ENCODE peak calls at places on chromosomes 1 and 21, in ten cellular contexts. J is psoas muscle, P is sigmoid colon, N is A549, C is ovary, U is left ventricle myocardium inferior, X is Peyer's patch, O is heart right ventricle, I is hepatocyte, E is OCI-LY7. W is an unnamed sample.

GRCh38 chr1:109632671-109633346 is 13.2 kb downstream of the AMPD2 start:
- DNase-seq in J (no peak), P (no peak), N (no peak), C (peak; percentile 50), U (no peak), X (no peak), O (peak; percentile 45), I (no peak), E (no peak), W (peak; percentile 69)

GRCh38 chr1:27372808-27373690 is 1.6 kb downstream of the FCN3 start:
- DNase-seq in J (no peak), P (no peak), N (no peak), C (no peak), U (no peak), X (no peak), O (no peak), I (no peak), E (no peak), W (no peak)

GRCh38 chr1:10146391-10146790 is 64.0 kb upstream of the KIF1B start:
- DNase-seq in J (no peak), P (no peak), N (no peak), C (no peak), U (no peak), X (no peak), O (no peak), I (no peak), E (no peak), W (no peak)

GRCh38 chr1:167579986-167580385 is 26.4 kb upstream of the CREG1 start:
- DNase-seq in J (no peak), P (no peak), N (no peak), C (no peak), U (no peak), X (no peak), O (no peak), I (no peak), E (no peak), W (no peak)

GRCh38 chr1:229023651-229024295 is 247.1 kb upstream of the RAB4A start:
- DNase-seq in J (no peak), P (no peak), N (no peak), C (no peak), U (peak; percentile 29), X (no peak), O (no peak), I (no peak), E (no peak), W (no peak)

GRCh38 chr1:228350831-228351781 is 55.5 kb downstream of the TRIM11 start:
- DNase-seq in J (peak; percentile 54), P (peak; percentile 55), N (no peak), C (peak; percentile 13), U (peak; percentile 13), X (no peak), O (no peak), I (no peak), E (no peak), W (no peak)

GRCh38 chr1:172897738-172898137 is 153.0 kb downstream of the TNFSF18 start:
- DNase-seq in J (no peak), P (no peak), N (no peak), C (no peak), U (no peak), X (no peak), O (no peak), I (no peak), E (no peak), W (no peak)

GRCh38 chr1:231423648-231424047 is 1.6 kb upstream of the EGLN1 start:
- DNase-seq in J (no peak), P (no peak), N (peak; percentile 72), C (no peak), U (no peak), X (no peak), O (no peak), I (peak; percentile 34), E (no peak), W (no peak)

GRCh38 chr1:67835663-67836452 is 2.6 kb upstream of the GNG12 start:
- DNase-seq in J (no peak), P (no peak), N (no peak), C (no peak), U (no peak), X (no peak), O (no peak), I (no peak), E (no peak), W (no peak)

GRCh38 chr1:118317836-118318614 is 133.0 kb upstream of the SPAG17 start:
- DNase-seq in J (no peak), P (no peak), N (no peak), C (no peak), U (no peak), X (no peak), O (no peak), I (no peak), E (no peak), W (no peak)

GRCh38 chr1:159171254-159171687 is at the start of gene CADM3:
- DNase-seq in J (peak; percentile 56), P (peak; percentile 64), N (no peak), C (no peak), U (no peak), X (no peak), O (no peak), I (peak; percentile 12), E (no peak), W (no peak)

GRCh38 chr1:223887724-223888428 is 42.1 kb upstream of the TP53BP2 start:
- DNase-seq in J (peak; percentile 63), P (no peak), N (peak; percentile 89), C (no peak), U (no peak), X (no peak), O (peak; percentile 42), I (peak; percentile 46), E (peak; percentile 5), W (no peak)

GRCh38 chr1:183032122-183032921 is 9.1 kb downstream of the LAMC1 start:
- DNase-seq in J (no peak), P (no peak), N (peak; percentile 33), C (peak; percentile 35), U (no peak), X (no peak), O (no peak), I (no peak), E (no peak), W (no peak)

GRCh38 chr1:169784102-169784501 is 10.6 kb downstream of the METTL18 start:
- DNase-seq in J (no peak), P (no peak), N (no peak), C (no peak), U (no peak), X (no peak), O (no peak), I (no peak), E (no peak), W (no peak)

GRCh38 chr1:186078245-186078644 is 296.8 kb downstream of the TPR start:
- DNase-seq in J (no peak), P (no peak), N (no peak), C (no peak), U (no peak), X (no peak), O (no peak), I (no peak), E (no peak), W (no peak)

GRCh38 chr1:186079084-186079684 is 295.9 kb downstream of the TPR start:
- DNase-seq in J (no peak), P (no peak), N (no peak), C (no peak), U (no peak), X (no peak), O (no peak), I (no peak), E (no peak), W (no peak)

GRCh38 chr1:186073697-186074096 is 301.4 kb downstream of the TPR start:
- DNase-seq in J (no peak), P (no peak), N (no peak), C (no peak), U (no peak), X (no peak), O (no peak), I (no peak), E (no peak), W (no peak)

DNA sequence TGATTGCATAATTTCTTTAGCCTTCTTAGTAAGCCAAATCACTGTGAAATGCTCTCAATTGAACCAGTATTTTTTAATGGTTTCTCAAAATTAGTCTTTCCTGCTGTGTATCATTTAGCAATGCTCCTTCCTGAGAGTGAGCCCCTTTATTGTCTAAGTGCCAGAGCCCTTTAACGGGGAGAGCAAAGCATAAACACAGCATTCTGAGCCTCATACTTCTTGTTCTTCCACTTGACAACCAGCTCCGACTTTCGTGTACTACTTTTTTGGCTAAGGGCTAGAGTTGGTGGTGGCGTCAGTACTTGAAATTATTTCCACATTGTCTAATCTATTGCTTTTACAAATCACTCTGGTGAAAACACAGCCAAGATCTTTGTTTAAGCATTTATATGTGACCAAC is 299.0 kb downstream of the TPR start:
- DNase-seq in J (no peak), P (no peak), N (no peak), C (no peak), U (no peak), X (no peak), O (no peak), I (no peak), E (no peak), W (no peak)
- H3K4me3 ChIP-seq in J (no peak overlapping the region), P (no peak overlapping the region), N (no peak overlapping the region), C (no peak overlapping the region), U (no peak overlapping the region), X (no peak overlapping the region), O (no peak overlapping the region), I (no peak overlapping the region), E (no peak overlapping the region), W (no peak overlapping the region)

DNA sequence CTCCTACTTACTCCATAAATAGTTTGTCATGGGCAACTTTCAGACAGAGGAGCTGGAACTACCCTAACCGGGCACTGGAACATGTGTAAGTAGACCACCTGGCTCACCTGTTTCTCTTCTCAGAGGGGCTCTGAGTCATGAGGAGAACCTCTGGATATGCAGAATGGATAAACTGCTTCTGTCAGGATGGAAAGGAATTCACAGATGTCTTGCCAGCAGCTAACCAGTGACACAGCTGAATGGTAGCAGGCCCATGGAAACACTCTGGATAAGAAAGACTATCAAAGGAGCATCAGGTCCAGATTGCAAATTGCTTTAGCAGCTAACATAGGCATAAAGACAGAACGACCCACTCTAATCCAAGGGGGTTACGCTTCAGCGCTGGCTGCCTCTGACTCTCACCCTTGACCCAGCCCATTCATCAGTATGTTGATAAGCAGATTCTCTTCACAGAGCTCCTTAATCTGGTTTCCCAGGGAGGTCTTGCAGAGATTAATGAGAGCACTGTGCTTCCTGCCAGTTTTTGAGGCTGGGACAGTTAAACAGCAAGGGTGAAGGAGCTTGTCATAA is 54.2 kb downstream of the HIVEP3 start:
- DNase-seq in J (no peak), P (no peak), N (no peak), C (no peak), U (no peak), X (no peak), O (no peak), I (no peak), E (no peak), W (no peak)
- H3K27ac ChIP-seq in J (no peak overlapping the region), P (no peak overlapping the region), N (peak overlapping the region; percentile 84), C (no peak overlapping the region), U (no peak overlapping the region), X (no peak overlapping the region), O (no peak overlapping the region), I (no peak overlapping the region), E (no peak overlapping the region), W (no peak overlapping the region)

GRCh38 chr21:14737922-14738321 is 191.8 kb upstream of the SAMSN1 start:
- DNase-seq in J (no peak), P (no peak), N (peak; percentile 63), C (no peak), U (no peak), X (peak; percentile 43), O (peak; percentile 34), I (peak; percentile 66), E (peak; percentile 78), W (no peak)
- TF ChIP-seq CTCF in J (peak; percentile 32), P (no peak), N (peak; percentile 40), C (no peak), U (peak; percentile 59), X (peak; percentile 77), O (peak; percentile 57), I (peak; percentile 62), E (peak; percentile 97), W (peak; percentile 32)

GRCh38 chr1:96581786-96582185 is 139.8 kb upstream of the PTBP2 start:
- DNase-seq in J (no peak), P (no peak), N (no peak), C (no peak), U (no peak), X (no peak), O (no peak), I (no peak), E (no peak), W (no peak)
- H3K4me3 ChIP-seq in J (no peak overlapping the region), P (no peak overlapping the region), N (no peak overlapping the region), C (no peak overlapping the region), U (no peak overlapping the region), X (no peak overlapping the region), O (no peak overlapping the region), I (no peak overlapping the region), E (no peak overlapping the region), W (no peak overlapping the region)